ENCODE peak calls at places on chromosomes 3 and 15, in nine cellular contexts. One of them, this sample, is unnamed.

GRCh38 chr15:56736308-56736707 is 3.0 kb upstream of the ZNF280D start:
- DNase-seq in neural crest cell: no peak
- DNase-seq in heart right ventricle: no peak
- DNase-seq in coronary artery: no peak
- DNase-seq in lung: no peak
- DNase-seq in uterus: no peak
- DNase-seq in sigmoid colon: no peak
- DNase-seq in psoas muscle: no peak
- DNase-seq in Peyer's patch: no peak
- DNase-seq in this sample: no peak

GRCh38 chr3:42591811-42592210 is 1.2 kb downstream of the SS18L2 start:
- DNase-seq in sigmoid colon: no peak
- DNase-seq in lung: no peak
- DNase-seq in psoas muscle: no peak
- DNase-seq in neural crest cell: no peak
- DNase-seq in Peyer's patch: no peak
- DNase-seq in heart right ventricle: no peak
- DNase-seq in coronary artery: no peak
- DNase-seq in uterus: no peak
- DNase-seq in this sample: no peak

GRCh38 chr15:35690698-35691116 is 144.7 kb upstream of the DPH6 start:
- DNase-seq in Peyer's patch: no peak
- DNase-seq in lung: no peak
- DNase-seq in coronary artery: no peak
- DNase-seq in sigmoid colon: no peak
- DNase-seq in uterus: peak
- DNase-seq in heart right ventricle: no peak
- DNase-seq in psoas muscle: no peak
- DNase-seq in neural crest cell: no peak
- DNase-seq in this sample: no peak

GRCh38 chr3:184440161-184440560 is 60.3 kb downstream of the CHRD start:
- DNase-seq in uterus: no peak
- DNase-seq in sigmoid colon: no peak
- DNase-seq in psoas muscle: no peak
- DNase-seq in lung: no peak
- DNase-seq in Peyer's patch: no peak
- DNase-seq in coronary artery: no peak
- DNase-seq in heart right ventricle: no peak
- DNase-seq in neural crest cell: no peak
- DNase-seq in this sample: no peak

GRCh38 chr15:57862761-57863160 is 156.2 kb downstream of the POLR2M start:
- DNase-seq in lung: no peak
- DNase-seq in uterus: no peak
- DNase-seq in psoas muscle: no peak
- DNase-seq in Peyer's patch: no peak
- DNase-seq in heart right ventricle: no peak
- DNase-seq in neural crest cell: no peak
- DNase-seq in coronary artery: no peak
- DNase-seq in sigmoid colon: no peak
- DNase-seq in this sample: no peak

GRCh38 chr3:189260556-189261493 is 89.1 kb downstream of the TPRG1 start:
- DNase-seq in neural crest cell: no peak
- DNase-seq in coronary artery: peak
- DNase-seq in sigmoid colon: no peak
- DNase-seq in Peyer's patch: no peak
- DNase-seq in uterus: peak
- DNase-seq in lung: no peak
- DNase-seq in heart right ventricle: peak
- DNase-seq in psoas muscle: peak
- DNase-seq in this sample: no peak

GRCh38 chr15:34336333-34336732 is 1.2 kb downstream of the SLC12A6 start:
- DNase-seq in heart right ventricle: no peak
- DNase-seq in psoas muscle: no peak
- DNase-seq in Peyer's patch: peak
- DNase-seq in uterus: no peak
- DNase-seq in neural crest cell: no peak
- DNase-seq in coronary artery: no peak
- DNase-seq in sigmoid colon: no peak
- DNase-seq in lung: no peak
- DNase-seq in this sample: no peak

GRCh38 chr15:94602771-94603474 is 371.6 kb downstream of the MCTP2 start:
- DNase-seq in coronary artery: no peak
- DNase-seq in heart right ventricle: no peak
- DNase-seq in uterus: no peak
- DNase-seq in psoas muscle: no peak
- DNase-seq in lung: no peak
- DNase-seq in Peyer's patch: no peak
- DNase-seq in neural crest cell: no peak
- DNase-seq in sigmoid colon: no peak
- DNase-seq in this sample: no peak

GRCh38 chr15:66411190-66411589 is 24.5 kb downstream of the MAP2K1 start:
- DNase-seq in lung: no peak
- DNase-seq in sigmoid colon: no peak
- DNase-seq in neural crest cell: no peak
- DNase-seq in uterus: no peak
- DNase-seq in Peyer's patch: no peak
- DNase-seq in heart right ventricle: no peak
- DNase-seq in psoas muscle: no peak
- DNase-seq in coronary artery: no peak
- DNase-seq in this sample: no peak

GRCh38 chr3:28699283-28699682 is 350.7 kb upstream of the AZI2 start:
- DNase-seq in heart right ventricle: no peak
- DNase-seq in psoas muscle: no peak
- DNase-seq in sigmoid colon: no peak
- DNase-seq in coronary artery: no peak
- DNase-seq in Peyer's patch: no peak
- DNase-seq in neural crest cell: no peak
- DNase-seq in uterus: no peak
- DNase-seq in lung: no peak
- DNase-seq in this sample: no peak

GRCh38 chr3:126545544-126545943 is 13.2 kb downstream of the C3orf22 start:
- DNase-seq in heart right ventricle: no peak
- DNase-seq in Peyer's patch: peak
- DNase-seq in neural crest cell: no peak
- DNase-seq in uterus: peak
- DNase-seq in lung: no peak
- DNase-seq in sigmoid colon: peak
- DNase-seq in psoas muscle: no peak
- DNase-seq in coronary artery: peak
- DNase-seq in this sample: peak

GRCh38 chr3:111917300-111917699 is 58.2 kb downstream of the PHLDB2 start:
- DNase-seq in Peyer's patch: no peak
- DNase-seq in heart right ventricle: no peak
- DNase-seq in neural crest cell: no peak
- DNase-seq in coronary artery: no peak
- DNase-seq in psoas muscle: no peak
- DNase-seq in uterus: no peak
- DNase-seq in lung: no peak
- DNase-seq in sigmoid colon: no peak
- DNase-seq in this sample: no peak

GRCh38 chr15:45642203-45642932 is 7.5 kb downstream of the SQOR start:
- DNase-seq in psoas muscle: peak
- DNase-seq in neural crest cell: no peak
- DNase-seq in sigmoid colon: peak
- DNase-seq in lung: no peak
- DNase-seq in coronary artery: no peak
- DNase-seq in heart right ventricle: no peak
- DNase-seq in uterus: peak
- DNase-seq in Peyer's patch: no peak
- DNase-seq in this sample: no peak

GRCh38 chr3:12286927-12287726 is 1.7 kb upstream of the PPARG start:
- DNase-seq in neural crest cell: no peak
- DNase-seq in Peyer's patch: no peak
- DNase-seq in psoas muscle: peak
- DNase-seq in heart right ventricle: peak
- DNase-seq in sigmoid colon: no peak
- DNase-seq in uterus: peak
- DNase-seq in lung: no peak
- DNase-seq in coronary artery: no peak
- DNase-seq in this sample: no peak
- TF ChIP-seq CTCF in neural crest cell: peak
- TF ChIP-seq CTCF in Peyer's patch: no peak
- TF ChIP-seq CTCF in psoas muscle: no peak
- TF ChIP-seq CTCF in heart right ventricle: no peak
- TF ChIP-seq CTCF in sigmoid colon: no peak
- TF ChIP-seq CTCF in uterus: peak
- TF ChIP-seq CTCF in lung: no peak
- TF ChIP-seq CTCF in coronary artery: no peak
- TF ChIP-seq CTCF in this sample: no peak

GRCh38 chr3:149128856-149129255 is 582 bp upstream of the HPS3 start:
- DNase-seq in coronary artery: no peak
- DNase-seq in lung: no peak
- DNase-seq in Peyer's patch: no peak
- DNase-seq in neural crest cell: no peak
- DNase-seq in uterus: no peak
- DNase-seq in heart right ventricle: no peak
- DNase-seq in sigmoid colon: no peak
- DNase-seq in psoas muscle: no peak
- DNase-seq in this sample: no peak

GRCh38 chr3:149134560-149134959 is 5.1 kb downstream of the HPS3 start:
- DNase-seq in heart right ventricle: no peak
- DNase-seq in neural crest cell: no peak
- DNase-seq in sigmoid colon: no peak
- DNase-seq in Peyer's patch: no peak
- DNase-seq in uterus: no peak
- DNase-seq in lung: no peak
- DNase-seq in psoas muscle: no peak
- DNase-seq in coronary artery: no peak
- DNase-seq in this sample: no peak

GRCh38 chr3:149131594-149131993 is 2.2 kb downstream of the HPS3 start:
- DNase-seq in coronary artery: no peak
- DNase-seq in heart right ventricle: no peak
- DNase-seq in lung: no peak
- DNase-seq in Peyer's patch: no peak
- DNase-seq in neural crest cell: no peak
- DNase-seq in psoas muscle: no peak
- DNase-seq in sigmoid colon: no peak
- DNase-seq in uterus: no peak
- DNase-seq in this sample: no peak

DNA sequence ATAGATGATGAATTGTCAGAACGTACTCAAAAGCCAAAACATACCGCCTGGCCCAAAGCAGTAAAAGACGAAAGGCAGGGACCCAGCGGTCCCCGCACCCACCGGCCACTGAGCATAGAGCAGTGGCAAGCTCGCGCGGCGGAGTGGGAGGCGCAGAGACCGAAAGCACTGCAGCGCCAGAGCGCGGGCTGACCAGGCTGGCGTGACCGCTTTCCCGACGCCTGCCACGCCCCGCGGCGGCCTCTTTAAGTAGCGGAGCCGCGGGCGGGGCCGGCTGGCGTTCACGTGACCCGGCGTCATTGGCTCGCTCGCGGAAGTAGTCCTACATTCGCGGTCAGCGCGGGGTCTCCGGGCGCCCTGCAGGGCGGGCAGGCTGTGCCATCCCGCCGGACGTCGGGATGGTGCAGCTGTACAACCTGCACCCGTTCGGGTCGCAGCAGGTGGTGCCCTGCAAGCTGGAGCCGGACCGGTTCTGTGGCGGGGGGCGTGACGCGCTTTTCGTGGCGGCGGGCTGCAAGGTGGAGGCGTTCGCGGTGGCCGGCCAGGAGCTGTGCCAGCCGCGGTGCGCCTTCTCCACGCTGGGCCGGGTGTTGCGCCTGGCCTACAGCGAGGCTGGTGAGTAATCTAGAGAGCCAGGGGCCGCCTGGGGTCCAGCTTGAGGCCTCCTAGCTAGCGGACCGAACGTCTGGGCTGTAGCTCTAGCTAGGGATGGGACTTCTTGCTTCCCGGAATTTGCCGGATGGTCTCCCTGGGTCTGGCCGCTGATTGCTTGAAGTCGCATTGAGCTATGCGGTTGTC is at the start of gene HPS3:
- DNase-seq in Peyer's patch: peak
- DNase-seq in lung: peak
- DNase-seq in psoas muscle: peak
- DNase-seq in neural crest cell: peak
- DNase-seq in uterus: peak
- DNase-seq in coronary artery: peak
- DNase-seq in heart right ventricle: peak
- DNase-seq in sigmoid colon: peak
- DNase-seq in this sample: peak
- TF ChIP-seq CTCF in Peyer's patch: no peak
- TF ChIP-seq CTCF in lung: no peak
- TF ChIP-seq CTCF in psoas muscle: no peak
- TF ChIP-seq CTCF in neural crest cell: no peak
- TF ChIP-seq CTCF in uterus: peak
- TF ChIP-seq CTCF in coronary artery: no peak
- TF ChIP-seq CTCF in heart right ventricle: peak
- TF ChIP-seq CTCF in sigmoid colon: no peak
- TF ChIP-seq CTCF in this sample: no peak

DNA sequence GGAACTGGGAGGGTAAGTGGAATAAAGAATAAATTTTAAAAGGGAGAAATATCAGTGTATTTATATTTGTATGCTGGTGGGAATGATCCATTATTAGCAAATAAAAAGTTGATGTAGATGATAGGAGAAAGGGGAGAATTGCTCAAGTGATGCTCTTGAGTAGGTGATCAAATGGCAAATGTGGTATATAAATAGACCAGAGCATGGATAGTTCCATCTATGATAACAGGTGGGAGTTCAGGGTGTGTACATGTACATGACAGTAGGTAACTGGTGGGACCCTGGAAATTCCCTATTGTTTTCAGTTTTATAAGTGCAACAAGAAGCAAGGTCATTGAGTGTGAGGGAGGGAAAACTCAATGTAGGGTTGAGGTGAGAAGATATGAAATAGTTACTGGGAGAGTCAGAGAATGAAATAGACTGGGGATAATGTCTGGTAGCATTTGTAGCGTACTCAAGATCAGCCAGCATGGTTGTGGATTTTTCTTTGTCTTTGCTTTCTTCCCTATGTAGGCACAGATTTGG is 31.3 kb upstream of the EBLN2 start:
- DNase-seq in heart right ventricle: no peak
- DNase-seq in sigmoid colon: no peak
- DNase-seq in lung: no peak
- DNase-seq in coronary artery: no peak
- DNase-seq in Peyer's patch: no peak
- DNase-seq in neural crest cell: no peak
- DNase-seq in uterus: no peak
- DNase-seq in psoas muscle: no peak
- DNase-seq in this sample: no peak
- TF ChIP-seq CTCF in heart right ventricle: no peak
- TF ChIP-seq CTCF in sigmoid colon: no peak
- TF ChIP-seq CTCF in lung: no peak
- TF ChIP-seq CTCF in coronary artery: no peak
- TF ChIP-seq CTCF in Peyer's patch: no peak
- TF ChIP-seq CTCF in neural crest cell: no peak
- TF ChIP-seq CTCF in uterus: no peak
- TF ChIP-seq CTCF in psoas muscle: no peak
- TF ChIP-seq CTCF in this sample: no peak

DNA sequence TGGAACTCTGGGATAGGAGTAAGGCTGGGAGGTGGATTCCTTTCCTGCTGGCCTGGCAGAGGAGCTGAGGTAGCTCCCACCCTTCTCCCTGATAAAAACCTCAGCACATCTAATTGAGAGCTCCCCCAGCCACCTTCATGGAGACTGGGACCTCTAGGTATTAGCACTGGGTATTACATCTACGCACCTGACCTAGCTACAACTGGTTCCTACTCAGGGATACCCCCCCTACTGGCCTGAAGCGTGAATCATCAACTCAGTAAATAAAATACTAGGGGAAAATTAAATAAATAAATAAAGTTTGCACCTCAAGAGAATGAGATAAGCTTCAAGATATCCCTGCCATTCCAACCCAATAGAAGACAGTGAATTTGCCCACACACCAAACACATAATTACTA is 140.4 kb downstream of the NEK10 start:
- DNase-seq in coronary artery: no peak
- DNase-seq in neural crest cell: no peak
- DNase-seq in uterus: no peak
- DNase-seq in Peyer's patch: no peak
- DNase-seq in sigmoid colon: no peak
- DNase-seq in heart right ventricle: no peak
- DNase-seq in lung: no peak
- DNase-seq in psoas muscle: no peak
- DNase-seq in this sample: no peak
- TF ChIP-seq CTCF in coronary artery: no peak
- TF ChIP-seq CTCF in neural crest cell: peak
- TF ChIP-seq CTCF in uterus: no peak
- TF ChIP-seq CTCF in Peyer's patch: no peak
- TF ChIP-seq CTCF in sigmoid colon: no peak
- TF ChIP-seq CTCF in heart right ventricle: no peak
- TF ChIP-seq CTCF in lung: no peak
- TF ChIP-seq CTCF in psoas muscle: no peak
- TF ChIP-seq CTCF in this sample: no peak